ENCODE peak calls at places on chromosomes 3 and 15, in nine cellular contexts. Y is endodermal cell; H is germinal center; G is NCI-H774; O is activated effector memory CD4-positive, alpha-beta T cell treated with anti-CD3 and anti-CD28 coated beads, Interleukin-2, amount 50 U/mL, for 16 hours; F is EL; J is AG08396; Z is NCI-H1105; I is HEK293T. C is an unnamed sample.

GRCh38 chr3:110569073-110569472 is 502.5 kb upstream of the NECTIN3 start:
- DNase-seq in Y (no peak), H (no peak), G (no peak), O (no peak), F (no peak), J (no peak), Z (no peak), I (no peak), C (no peak)

GRCh38 chr15:75229191-75230015 is 27.7 kb downstream of the C15orf39 start:
- DNase-seq in Y (no peak), H (no peak), G (no peak), O (peak), F (no peak), J (peak), Z (no peak), I (no peak), C (no peak)

GRCh38 chr3:128235207-128235933 is 82.1 kb downstream of the EEFSEC start:
- DNase-seq in Y (no peak), H (no peak), G (no peak), O (no peak), F (no peak), J (no peak), Z (no peak), I (no peak), C (no peak)

GRCh38 chr3:62211675-62212429 is 161.5 kb downstream of the FEZF2 start:
- DNase-seq in Y (no peak), H (no peak), G (peak), O (no peak), F (no peak), J (no peak), Z (no peak), I (peak), C (no peak)

GRCh38 chr3:35438101-35438500 is 201.2 kb upstream of the ARPP21 start:
- DNase-seq in Y (no peak), H (no peak), G (no peak), O (no peak), F (no peak), J (no peak), Z (no peak), I (no peak), C (no peak)

GRCh38 chr3:178170698-178171535 is 365.3 kb upstream of the KCNMB2 start:
- DNase-seq in Y (no peak), H (no peak), G (no peak), O (no peak), F (peak), J (peak), Z (no peak), I (no peak), C (peak)

GRCh38 chr3:142645236-142645793 is 49.1 kb downstream of the PLS1 start:
- DNase-seq in Y (no peak), H (no peak), G (no peak), O (no peak), F (peak), J (peak), Z (no peak), I (no peak), C (no peak)

GRCh38 chr3:180383332-180384020 is 218.5 kb upstream of the TTC14 start:
- DNase-seq in Y (no peak), H (no peak), G (no peak), O (no peak), F (peak), J (no peak), Z (no peak), I (no peak), C (no peak)

GRCh38 chr15:88636654-88637053 is 2.2 kb upstream of the ISG20 start:
- DNase-seq in Y (no peak), H (no peak), G (no peak), O (no peak), F (peak), J (no peak), Z (no peak), I (no peak), C (no peak)

GRCh38 chr3:58411851-58412830 is 21.5 kb downstream of the PDHB start:
- DNase-seq in Y (no peak), H (no peak), G (no peak), O (no peak), F (no peak), J (no peak), Z (no peak), I (no peak), C (no peak)

GRCh38 chr15:25848325-25848724 is 14.8 kb downstream of the ATP10A start:
- DNase-seq in Y (no peak), H (no peak), G (no peak), O (no peak), F (no peak), J (no peak), Z (no peak), I (no peak), C (no peak)

GRCh38 chr15:99016680-99017321 is 9.2 kb upstream of the PGPEP1L start:
- DNase-seq in Y (no peak), H (no peak), G (no peak), O (no peak), F (peak), J (peak), Z (no peak), I (no peak), C (no peak)

GRCh38 chr15:61660579-61660978 is 399.7 kb downstream of the VPS13C start:
- DNase-seq in Y (no peak), H (no peak), G (no peak), O (no peak), F (peak), J (no peak), Z (no peak), I (no peak), C (no peak)

GRCh38 chr3:73056365-73057150 is 4.9 kb upstream of the EBLN2 start:
- DNase-seq in Y (no peak), H (peak), G (no peak), O (no peak), F (peak), J (no peak), Z (no peak), I (peak), C (no peak)

GRCh38 chr15:64909546-64909945 is 2.2 kb upstream of the ANKDD1A start:
- DNase-seq in Y (peak), H (no peak), G (no peak), O (no peak), F (no peak), J (no peak), Z (no peak), I (no peak), C (no peak)

GRCh38 chr15:63238796-63239195 is 38.6 kb upstream of the APH1B start:
- DNase-seq in Y (no peak), H (no peak), G (no peak), O (no peak), F (peak), J (no peak), Z (no peak), I (no peak), C (no peak)

C was measured in CMK.